ENCODE peak calls at places on chromosome 21, in ten cellular contexts. One of them, this sample, is unnamed.

GRCh38 chr21:42671778-42672593 is 18.6 kb downstream of the PDE9A start:
- DNase-seq in GM23338: no peak
- DNase-seq in IMR-90: no peak
- DNase-seq in left ventricle myocardium inferior: no peak
- DNase-seq in adrenal gland: no peak
- DNase-seq in A549: no peak
- DNase-seq in esophagus squamous epithelium: no peak
- DNase-seq in HFF-Myc: no peak
- DNase-seq in pancreas: peak
- DNase-seq in HCT116: no peak
- DNase-seq in this sample: no peak

GRCh38 chr21:43333301-43334062 is 93.4 kb downstream of the SIK1 start:
- DNase-seq in left ventricle myocardium inferior: peak
- DNase-seq in IMR-90: peak
- DNase-seq in GM23338: peak
- DNase-seq in pancreas: peak
- DNase-seq in A549: peak
- DNase-seq in HCT116: no peak
- DNase-seq in HFF-Myc: peak
- DNase-seq in adrenal gland: peak
- DNase-seq in esophagus squamous epithelium: no peak
- DNase-seq in this sample: peak

GRCh38 chr21:44874497-44875331 is 1.2 kb upstream of the PTTG1IP start:
- DNase-seq in HFF-Myc: no peak
- DNase-seq in HCT116: no peak
- DNase-seq in IMR-90: no peak
- DNase-seq in pancreas: peak
- DNase-seq in adrenal gland: peak
- DNase-seq in A549: no peak
- DNase-seq in left ventricle myocardium inferior: peak
- DNase-seq in esophagus squamous epithelium: no peak
- DNase-seq in GM23338: peak
- DNase-seq in this sample: peak

GRCh38 chr21:43361493-43362296 is 65.2 kb downstream of the SIK1 start:
- DNase-seq in esophagus squamous epithelium: no peak
- DNase-seq in pancreas: peak
- DNase-seq in IMR-90: peak
- DNase-seq in left ventricle myocardium inferior: peak
- DNase-seq in HFF-Myc: peak
- DNase-seq in adrenal gland: peak
- DNase-seq in A549: no peak
- DNase-seq in GM23338: peak
- DNase-seq in HCT116: no peak
- DNase-seq in this sample: no peak

GRCh38 chr21:36917487-36918158 is 48.8 kb downstream of the HLCS start:
- DNase-seq in HFF-Myc: no peak
- DNase-seq in A549: peak
- DNase-seq in IMR-90: peak
- DNase-seq in pancreas: no peak
- DNase-seq in adrenal gland: peak
- DNase-seq in GM23338: peak
- DNase-seq in HCT116: no peak
- DNase-seq in left ventricle myocardium inferior: no peak
- DNase-seq in esophagus squamous epithelium: no peak
- DNase-seq in this sample: peak

GRCh38 chr21:17688912-17689874 is 76.5 kb upstream of the BTG3 start:
- DNase-seq in HFF-Myc: peak
- DNase-seq in adrenal gland: peak
- DNase-seq in IMR-90: peak
- DNase-seq in HCT116: peak
- DNase-seq in A549: peak
- DNase-seq in pancreas: no peak
- DNase-seq in esophagus squamous epithelium: no peak
- DNase-seq in GM23338: peak
- DNase-seq in left ventricle myocardium inferior: peak
- DNase-seq in this sample: peak

GRCh38 chr21:33855190-33855589 is 60.4 kb downstream of the ATP5PO start:
- DNase-seq in IMR-90: no peak
- DNase-seq in A549: no peak
- DNase-seq in HCT116: no peak
- DNase-seq in adrenal gland: no peak
- DNase-seq in pancreas: no peak
- DNase-seq in left ventricle myocardium inferior: no peak
- DNase-seq in GM23338: peak
- DNase-seq in esophagus squamous epithelium: no peak
- DNase-seq in HFF-Myc: no peak
- DNase-seq in this sample: no peak

GRCh38 chr21:37503848-37504467 is 137.4 kb downstream of the DYRK1A start:
- DNase-seq in HFF-Myc: peak
- DNase-seq in HCT116: no peak
- DNase-seq in pancreas: no peak
- DNase-seq in GM23338: no peak
- DNase-seq in left ventricle myocardium inferior: no peak
- DNase-seq in IMR-90: peak
- DNase-seq in adrenal gland: no peak
- DNase-seq in A549: no peak
- DNase-seq in esophagus squamous epithelium: no peak
- DNase-seq in this sample: peak

GRCh38 chr21:34100337-34100736 is 27.0 kb downstream of the MRPS6 start:
- DNase-seq in esophagus squamous epithelium: no peak
- DNase-seq in IMR-90: no peak
- DNase-seq in adrenal gland: no peak
- DNase-seq in pancreas: no peak
- DNase-seq in HCT116: no peak
- DNase-seq in GM23338: no peak
- DNase-seq in HFF-Myc: no peak
- DNase-seq in left ventricle myocardium inferior: no peak
- DNase-seq in A549: no peak
- DNase-seq in this sample: no peak

GRCh38 chr21:45539046-45539795 is 3.0 kb downstream of the SLC19A1 start:
- DNase-seq in esophagus squamous epithelium: no peak
- DNase-seq in HFF-Myc: no peak
- DNase-seq in adrenal gland: peak
- DNase-seq in IMR-90: no peak
- DNase-seq in pancreas: peak
- DNase-seq in GM23338: no peak
- DNase-seq in left ventricle myocardium inferior: peak
- DNase-seq in A549: no peak
- DNase-seq in HCT116: no peak
- DNase-seq in this sample: no peak

GRCh38 chr21:21163904-21164303 is 165.7 kb downstream of the NCAM2 start:
- DNase-seq in HFF-Myc: peak
- DNase-seq in adrenal gland: peak
- DNase-seq in pancreas: no peak
- DNase-seq in IMR-90: peak
- DNase-seq in esophagus squamous epithelium: no peak
- DNase-seq in left ventricle myocardium inferior: no peak
- DNase-seq in HCT116: peak
- DNase-seq in A549: peak
- DNase-seq in GM23338: peak
- DNase-seq in this sample: peak

GRCh38 chr21:45331521-45332257 is 44.0 kb upstream of the POFUT2 start:
- DNase-seq in IMR-90: no peak
- DNase-seq in HCT116: no peak
- DNase-seq in left ventricle myocardium inferior: peak
- DNase-seq in A549: no peak
- DNase-seq in GM23338: no peak
- DNase-seq in adrenal gland: no peak
- DNase-seq in esophagus squamous epithelium: no peak
- DNase-seq in HFF-Myc: no peak
- DNase-seq in pancreas: no peak
- DNase-seq in this sample: no peak

GRCh38 chr21:36834192-36834591 is 132.3 kb downstream of the HLCS start:
- DNase-seq in adrenal gland: no peak
- DNase-seq in HCT116: no peak
- DNase-seq in GM23338: no peak
- DNase-seq in left ventricle myocardium inferior: no peak
- DNase-seq in IMR-90: no peak
- DNase-seq in HFF-Myc: no peak
- DNase-seq in esophagus squamous epithelium: no peak
- DNase-seq in A549: no peak
- DNase-seq in pancreas: no peak
- DNase-seq in this sample: no peak

GRCh38 chr21:43329361-43330269 is 97.3 kb downstream of the SIK1 start:
- DNase-seq in IMR-90: no peak
- DNase-seq in left ventricle myocardium inferior: no peak
- DNase-seq in esophagus squamous epithelium: no peak
- DNase-seq in adrenal gland: no peak
- DNase-seq in HFF-Myc: no peak
- DNase-seq in A549: no peak
- DNase-seq in GM23338: no peak
- DNase-seq in pancreas: peak
- DNase-seq in HCT116: no peak
- DNase-seq in this sample: no peak

GRCh38 chr21:34715985-34716596 is 47.3 kb downstream of the CLIC6 start:
- DNase-seq in esophagus squamous epithelium: no peak
- DNase-seq in GM23338: no peak
- DNase-seq in HCT116: no peak
- DNase-seq in adrenal gland: no peak
- DNase-seq in A549: no peak
- DNase-seq in HFF-Myc: no peak
- DNase-seq in IMR-90: no peak
- DNase-seq in pancreas: no peak
- DNase-seq in left ventricle myocardium inferior: no peak
- DNase-seq in this sample: no peak

GRCh38 chr21:43301424-43302355 is 125.2 kb downstream of the SIK1 start:
- DNase-seq in GM23338: no peak
- DNase-seq in HCT116: no peak
- DNase-seq in esophagus squamous epithelium: no peak
- DNase-seq in A549: no peak
- DNase-seq in pancreas: no peak
- DNase-seq in adrenal gland: no peak
- DNase-seq in IMR-90: no peak
- DNase-seq in left ventricle myocardium inferior: no peak
- DNase-seq in HFF-Myc: no peak
- DNase-seq in this sample: no peak

GRCh38 chr21:36385909-36386642 is 884 bp downstream of the CHAF1B start:
- DNase-seq in IMR-90: peak
- DNase-seq in adrenal gland: no peak
- DNase-seq in left ventricle myocardium inferior: no peak
- DNase-seq in pancreas: no peak
- DNase-seq in A549: no peak
- DNase-seq in HFF-Myc: no peak
- DNase-seq in esophagus squamous epithelium: no peak
- DNase-seq in GM23338: peak
- DNase-seq in HCT116: no peak
- DNase-seq in this sample: peak

GRCh38 chr21:35138665-35139381 is 89.7 kb upstream of the RUNX1 start:
- DNase-seq in A549: no peak
- DNase-seq in esophagus squamous epithelium: no peak
- DNase-seq in pancreas: no peak
- DNase-seq in IMR-90: peak
- DNase-seq in adrenal gland: no peak
- DNase-seq in HCT116: peak
- DNase-seq in left ventricle myocardium inferior: no peak
- DNase-seq in GM23338: peak
- DNase-seq in HFF-Myc: no peak
- DNase-seq in this sample: peak

GRCh38 chr21:46041183-46041582 is 56.7 kb upstream of the COL6A2 start:
- DNase-seq in HCT116: no peak
- DNase-seq in A549: no peak
- DNase-seq in IMR-90: no peak
- DNase-seq in pancreas: no peak
- DNase-seq in HFF-Myc: no peak
- DNase-seq in left ventricle myocardium inferior: no peak
- DNase-seq in GM23338: no peak
- DNase-seq in esophagus squamous epithelium: no peak
- DNase-seq in adrenal gland: no peak
- DNase-seq in this sample: no peak

GRCh38 chr21:42609806-42610205 is 43.6 kb upstream of the PDE9A start:
- DNase-seq in HFF-Myc: no peak
- DNase-seq in A549: no peak
- DNase-seq in pancreas: no peak
- DNase-seq in IMR-90: no peak
- DNase-seq in GM23338: no peak
- DNase-seq in esophagus squamous epithelium: no peak
- DNase-seq in left ventricle myocardium inferior: no peak
- DNase-seq in HCT116: no peak
- DNase-seq in adrenal gland: peak
- DNase-seq in this sample: no peak

GRCh38 chr21:44424608-44425306 is 30.6 kb upstream of the LRRC3 start:
- DNase-seq in A549: no peak
- DNase-seq in IMR-90: no peak
- DNase-seq in left ventricle myocardium inferior: peak
- DNase-seq in HFF-Myc: no peak
- DNase-seq in pancreas: peak
- DNase-seq in esophagus squamous epithelium: no peak
- DNase-seq in GM23338: no peak
- DNase-seq in adrenal gland: no peak
- DNase-seq in HCT116: no peak
- DNase-seq in this sample: no peak

GRCh38 chr21:27425172-27425571 is 458.3 kb upstream of the ADAMTS5 start:
- DNase-seq in HFF-Myc: no peak
- DNase-seq in GM23338: peak
- DNase-seq in left ventricle myocardium inferior: no peak
- DNase-seq in adrenal gland: no peak
- DNase-seq in esophagus squamous epithelium: no peak
- DNase-seq in A549: no peak
- DNase-seq in pancreas: no peak
- DNase-seq in HCT116: no peak
- DNase-seq in IMR-90: no peak
- DNase-seq in this sample: peak
- TF ChIP-seq CTCF in HFF-Myc: peak
- TF ChIP-seq CTCF in GM23338: peak
- TF ChIP-seq CTCF in left ventricle myocardium inferior: no peak
- TF ChIP-seq CTCF in adrenal gland: no peak
- TF ChIP-seq CTCF in esophagus squamous epithelium: no peak
- TF ChIP-seq CTCF in A549: no peak
- TF ChIP-seq CTCF in pancreas: no peak
- TF ChIP-seq CTCF in HCT116: no peak
- TF ChIP-seq CTCF in IMR-90: no peak
- TF ChIP-seq CTCF in this sample: peak

GRCh38 chr21:26846036-26846931 is 1.1 kb upstream of the ADAMTS1 start:
- DNase-seq in esophagus squamous epithelium: no peak
- DNase-seq in A549: peak
- DNase-seq in left ventricle myocardium inferior: peak
- DNase-seq in pancreas: peak
- DNase-seq in adrenal gland: peak
- DNase-seq in GM23338: peak
- DNase-seq in IMR-90: peak
- DNase-seq in HFF-Myc: no peak
- DNase-seq in HCT116: no peak
- DNase-seq in this sample: peak
- H3K4me3 ChIP-seq in esophagus squamous epithelium: peak
- H3K4me3 ChIP-seq in A549: peak
- H3K4me3 ChIP-seq in left ventricle myocardium inferior: peak
- H3K4me3 ChIP-seq in pancreas: peak
- H3K4me3 ChIP-seq in adrenal gland: peak
- H3K4me3 ChIP-seq in GM23338: peak
- H3K4me3 ChIP-seq in IMR-90: peak
- H3K4me3 ChIP-seq in HFF-Myc: peak
- H3K4me3 ChIP-seq in HCT116: no peak
- H3K4me3 ChIP-seq in this sample: peak

GRCh38 chr21:31514598-31514997 is 144.9 kb upstream of the SOD1 start:
- DNase-seq in HFF-Myc: no peak
- DNase-seq in esophagus squamous epithelium: no peak
- DNase-seq in IMR-90: no peak
- DNase-seq in left ventricle myocardium inferior: no peak
- DNase-seq in A549: no peak
- DNase-seq in pancreas: no peak
- DNase-seq in GM23338: peak
- DNase-seq in adrenal gland: no peak
- DNase-seq in HCT116: no peak
- DNase-seq in this sample: no peak
- TF ChIP-seq CTCF in HFF-Myc: no peak
- TF ChIP-seq CTCF in esophagus squamous epithelium: peak
- TF ChIP-seq CTCF in IMR-90: no peak
- TF ChIP-seq CTCF in left ventricle myocardium inferior: no peak
- TF ChIP-seq CTCF in A549: no peak
- TF ChIP-seq CTCF in pancreas: no peak
- TF ChIP-seq CTCF in GM23338: no peak
- TF ChIP-seq CTCF in adrenal gland: no peak
- TF ChIP-seq CTCF in HCT116: peak
- TF ChIP-seq CTCF in this sample: no peak

GRCh38 chr21:29196021-29196663 is 65.7 kb downstream of the MAP3K7CL start:
- DNase-seq in left ventricle myocardium inferior: no peak
- DNase-seq in HCT116: peak
- DNase-seq in pancreas: no peak
- DNase-seq in esophagus squamous epithelium: no peak
- DNase-seq in HFF-Myc: no peak
- DNase-seq in IMR-90: peak
- DNase-seq in adrenal gland: peak
- DNase-seq in GM23338: peak
- DNase-seq in A549: peak
- DNase-seq in this sample: peak
- H3K4me3 ChIP-seq in left ventricle myocardium inferior: peak
- H3K4me3 ChIP-seq in HCT116: peak
- H3K4me3 ChIP-seq in pancreas: no peak
- H3K4me3 ChIP-seq in esophagus squamous epithelium: no peak
- H3K4me3 ChIP-seq in HFF-Myc: no peak
- H3K4me3 ChIP-seq in IMR-90: peak
- H3K4me3 ChIP-seq in adrenal gland: no peak
- H3K4me3 ChIP-seq in GM23338: no peak
- H3K4me3 ChIP-seq in A549: peak
- H3K4me3 ChIP-seq in this sample: peak